ENCODE peak calls at places on chromosomes 7 and 10, in five cellular contexts. J, A, D, O and R are unnamed samples.

GRCh38 chr10:14118953-14119352 is 211.8 kb downstream of the FRMD4A start:
- DNase-seq in A (no peak), J (no peak), D (no peak), O (no peak), R (no peak)

GRCh38 chr7:150335774-150336112 is 5.7 kb downstream of the RARRES2 start:
- DNase-seq in D (no peak), O (no peak), J (no peak), A (no peak), R (no peak)

GRCh38 chr7:44415047-44415446 is 75.4 kb downstream of the NUDCD3 start:
- DNase-seq in O (no peak), D (no peak), A (no peak), J (no peak), R (no peak)

GRCh38 chr10:89296227-89296648 is 5.6 kb upstream of the IFIT2 start:
- DNase-seq in O (no peak), J (no peak), D (peak; percentile 17), A (no peak), R (no peak)

GRCh38 chr10:130403153-130403890 is 267.1 kb downstream of the GLRX3 start:
- DNase-seq in O (no peak), D (no peak), J (no peak), A (no peak), R (no peak)

GRCh38 chr10:89792187-89792586 is 90.8 kb downstream of the KIF20B start:
- DNase-seq in J (no peak), O (no peak), A (no peak), D (no peak), R (no peak)

GRCh38 chr10:61990761-61991135 is 89.2 kb downstream of the ARID5B start:
- DNase-seq in J (no peak), A (no peak), D (no peak), O (no peak), R (no peak)

GRCh38 chr7:84912993-84913635 is 273.7 kb downstream of the SEMA3D start:
- DNase-seq in D (no peak), A (no peak), J (no peak), O (no peak), R (no peak)

GRCh38 chr7:92624298-92624996 is 34.3 kb upstream of the FAM133B start:
- DNase-seq in A (no peak), O (no peak), J (no peak), D (no peak), R (no peak)

GRCh38 chr7:158829342-158830210 is at the start of gene ESYT2:
- DNase-seq in O (peak; percentile 98), D (peak; percentile 99), J (peak; percentile 100), A (peak; percentile 89), R (peak; percentile 81)

GRCh38 chr7:142500364-142500763 is 242.5 kb upstream of the PRSS58 start:
- DNase-seq in O (no peak), J (no peak), D (no peak), A (no peak), R (no peak)

GRCh38 chr10:133142523-133143199 is 17.4 kb upstream of the KNDC1 start:
- DNase-seq in D (no peak), A (no peak), J (no peak), O (peak; percentile 30), R (no peak)

GRCh38 chr10:71998840-71999194 is 34.6 kb downstream of the CHST3 start:
- DNase-seq in J (no peak), A (no peak), D (peak; percentile 77), O (no peak), R (no peak)

GRCh38 chr10:86721232-86721631 is 35.2 kb upstream of the BMPR1A start:
- DNase-seq in A (no peak), J (no peak), D (no peak), O (no peak), R (no peak)

GRCh38 chr10:49418328-49418727 is 22.4 kb upstream of the DRGX start:
- DNase-seq in A (no peak), J (no peak), O (no peak), D (no peak), R (no peak)

GRCh38 chr7:82810558-82811259 is 352.0 kb downstream of the PCLO start:
- DNase-seq in A (peak; percentile 45), O (no peak), J (no peak), D (peak; percentile 40), R (peak; percentile 48)

GRCh38 chr10:126199221-126199998 is 188.9 kb downstream of the ADAM12 start:
- DNase-seq in A (peak; percentile 26), D (no peak), J (no peak), O (no peak), R (no peak)

GRCh38 chr7:134890246-134891240 is 95.8 kb upstream of the AGBL3 start:
- DNase-seq in A (no peak), J (no peak), D (no peak), O (peak; percentile 47), R (no peak)

GRCh38 chr10:86950349-86950748 is 7.1 kb downstream of the MMRN2 start:
- DNase-seq in D (peak; percentile 10), J (no peak), A (no peak), O (no peak), R (no peak)

GRCh38 chr7:142348921-142349401 is 91.1 kb upstream of the PRSS58 start:
- DNase-seq in D (no peak), J (no peak), O (no peak), A (no peak), R (no peak)

GRCh38 chr10:71344916-71345557 is 26.0 kb downstream of the SLC29A3 start:
- DNase-seq in J (no peak), D (no peak), A (no peak), O (no peak), R (no peak)

GRCh38 chr7:3092468-3092867 is 48.8 kb upstream of the CARD11 start:
- DNase-seq in A (no peak), J (peak; percentile 73), D (peak; percentile 37), O (no peak), R (no peak)

GRCh38 chr10:55426138-55426537 is 625.1 kb upstream of the PCDH15 start:
- DNase-seq in J (no peak), O (no peak), A (no peak), D (no peak), R (no peak)

GRCh38 chr10:13195016-13195415 is 33.7 kb downstream of the MCM10 start:
- DNase-seq in A (no peak), D (no peak), J (no peak), O (no peak), R (no peak)

GRCh38 chr10:73218466-73219191 is 28.4 kb downstream of the DNAJC9 start:
- DNase-seq in A (peak; percentile 19), J (no peak), O (no peak), D (no peak), R (no peak)
- TF ChIP-seq CTCF in A (peak; percentile 53), J (peak; percentile 20), O (peak; percentile 22), D (peak; percentile 33), R (peak; percentile 70)

DNA sequence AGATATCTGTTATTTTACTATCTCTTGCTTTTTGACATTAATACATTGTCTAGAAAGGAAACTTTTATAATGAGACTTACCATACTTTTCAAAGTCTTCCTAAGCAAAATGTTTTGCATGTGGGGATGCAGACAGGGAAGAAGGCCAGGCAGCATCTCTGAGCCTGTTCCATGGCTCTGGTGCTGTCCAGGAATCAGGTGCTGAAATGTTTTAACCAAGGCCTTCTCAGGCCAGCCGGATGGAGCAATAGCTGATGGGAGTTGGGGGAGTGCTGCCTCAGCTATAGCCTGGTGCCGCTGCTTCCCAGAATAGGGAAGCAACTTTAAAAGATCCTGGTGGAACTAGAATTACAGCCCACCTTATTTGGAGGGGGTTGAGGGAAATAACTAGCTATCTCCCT is 38.5 kb downstream of the CRTAC1 start:
- DNase-seq in J (no peak), D (peak; percentile 31), A (no peak), O (no peak), R (no peak)
- H3K27ac ChIP-seq in J (no peak overlapping the region), D (no peak overlapping the region), A (no peak overlapping the region), O (no peak overlapping the region), R (no peak overlapping the region)

GRCh38 chr7:26399309-26399610 is 107.6 kb downstream of the SNX10 start:
- DNase-seq in A (no peak), J (no peak), D (peak; percentile 63), O (no peak), R (no peak)
- TF ChIP-seq CTCF in A (peak; percentile 36), J (no peak), D (no peak), O (no peak), R (peak; percentile 79)

DNA sequence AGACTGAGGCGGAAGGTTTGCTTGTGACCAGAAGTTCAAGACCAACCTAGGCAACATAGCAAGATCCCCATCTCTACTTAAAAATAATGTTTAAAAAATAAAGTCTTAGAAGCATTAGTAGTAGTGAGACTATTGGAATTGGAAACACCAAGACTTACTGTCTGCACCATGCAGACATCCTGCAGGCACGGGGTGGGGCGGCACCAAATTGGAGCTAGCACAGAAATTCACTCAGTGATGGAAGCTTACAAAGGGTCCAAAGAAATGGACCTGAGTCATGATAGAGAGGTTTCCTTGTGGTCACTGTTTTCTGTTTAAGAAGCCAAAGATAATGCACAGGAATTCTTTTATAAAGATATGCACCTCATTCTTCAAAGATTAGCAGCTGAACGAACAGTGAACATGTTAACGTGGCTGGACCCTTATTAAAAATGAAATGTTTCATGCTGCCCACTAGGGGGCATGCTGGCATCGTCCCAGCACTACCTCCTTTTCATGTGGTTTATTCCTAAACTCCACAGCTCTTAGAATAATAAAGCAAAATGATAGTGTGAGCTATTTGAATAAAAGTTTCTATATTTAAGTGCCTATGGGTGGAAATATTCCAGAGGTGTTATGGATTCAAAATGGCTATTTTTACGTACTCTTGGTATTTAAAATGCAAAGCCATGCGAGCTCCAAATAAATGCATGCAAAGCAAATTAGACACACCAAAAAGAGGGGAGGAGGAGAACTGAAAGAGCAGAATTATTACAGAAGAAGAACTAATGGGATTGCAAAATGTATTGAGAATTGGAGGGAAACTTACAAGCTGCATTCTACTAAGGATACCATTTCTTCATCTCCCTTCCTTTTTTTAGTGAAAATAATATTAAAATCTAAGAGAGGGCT is 28.6 kb downstream of the PDSS1 start:
- DNase-seq in J (peak; percentile 46), D (peak; percentile 60), O (peak; percentile 72), A (peak; percentile 13), R (peak; percentile 24)
- H3K27ac ChIP-seq in J (no peak overlapping the region), D (no peak overlapping the region), O (peak overlapping the region; percentile 13), A (no peak overlapping the region), R (no peak overlapping the region)

DNA sequence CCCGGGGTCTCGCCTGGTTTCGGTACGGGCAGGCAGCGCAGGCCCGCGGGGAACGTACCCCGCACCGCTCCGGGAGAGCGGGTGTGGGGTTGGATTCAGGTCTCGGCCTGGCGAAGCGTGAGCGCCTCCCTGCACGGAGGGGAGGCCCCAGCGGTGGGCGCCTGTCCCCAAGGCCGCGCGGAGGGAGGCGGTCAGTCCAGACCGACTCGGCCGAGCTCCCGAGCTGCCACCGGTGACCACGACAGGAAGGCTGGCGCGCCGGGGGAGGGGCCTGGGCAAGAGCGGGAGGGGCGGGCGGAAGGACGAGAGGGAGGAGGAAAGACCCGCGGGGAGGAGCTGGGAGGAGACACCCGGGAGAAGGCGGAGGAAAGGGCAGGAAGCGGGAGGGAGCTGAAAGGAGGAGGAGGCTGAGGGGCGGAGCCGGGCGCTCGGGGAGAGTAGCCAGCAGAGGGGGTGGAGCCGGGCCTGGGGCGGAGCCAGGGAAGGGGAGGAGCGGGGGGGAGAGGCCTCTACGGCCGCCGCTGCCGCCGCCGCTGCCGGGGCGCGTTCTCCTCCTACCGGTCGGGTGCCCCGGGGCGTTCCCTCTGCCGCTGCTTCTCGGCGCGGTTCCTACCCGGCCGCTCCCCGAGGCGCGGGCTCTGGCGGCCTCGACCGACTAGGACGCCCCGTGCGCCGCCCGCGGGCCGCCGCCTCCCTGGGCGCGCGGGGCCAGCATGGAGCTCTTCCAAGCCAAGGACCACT is at the start of gene INPP5F:
- DNase-seq in D (peak; percentile 99), O (peak; percentile 98), J (peak; percentile 100), A (peak; percentile 97), R (peak; percentile 89)
- TF ChIP-seq CTCF in D (peak; percentile 24), O (peak; percentile 58), J (no peak), A (peak; percentile 15), R (no peak)

GRCh38 chr7:31811650-31812461 is 124.8 kb downstream of the PPP1R17 start:
- DNase-seq in J (no peak), D (peak; percentile 16), A (no peak), O (no peak), R (no peak)
- H3K27ac ChIP-seq in J (no peak overlapping the region), D (no peak overlapping the region), A (no peak overlapping the region), O (no peak overlapping the region), R (no peak overlapping the region)